ENCODE peak calls at places on chromosome 5, in seven cellular contexts. Q is HCT116, K is K562, Z is Panc1, Y is SK-N-SH, F is HepG2, C is HL-60. M is an unnamed sample.

GRCh38 chr5:39207628-39208027 is 11.7 kb downstream of the FYB1 start:
- DNase-seq in Q (no peak), K (no peak), Z (no peak), Y (no peak), F (no peak), C (no peak), M (no peak)

GRCh38 chr5:109485030-109485429 is 75.3 kb upstream of the PJA2 start:
- DNase-seq in Q (no peak), K (peak), Z (no peak), Y (peak), F (peak), C (no peak), M (no peak)

GRCh38 chr5:83567741-83568530 is 96.4 kb downstream of the VCAN start:
- DNase-seq in Q (no peak), K (no peak), Z (no peak), Y (no peak), F (peak), C (no peak), M (no peak)

GRCh38 chr5:175873090-175873454 is 1.7 kb downstream of the CPLX2 start:
- DNase-seq in Q (no peak), K (peak), Z (no peak), Y (peak), F (peak), C (no peak), M (peak)

GRCh38 chr5:87103616-87104287 is 163.9 kb upstream of the RASA1 start:
- DNase-seq in Q (no peak), K (no peak), Z (no peak), Y (no peak), F (no peak), C (no peak), M (no peak)

GRCh38 chr5:173757817-173758216 is 130.3 kb upstream of the CPEB4 start:
- DNase-seq in Q (no peak), K (no peak), Z (no peak), Y (peak), F (no peak), C (no peak), M (no peak)

GRCh38 chr5:59666709-59667108 is 226.8 kb downstream of the PDE4D start:
- DNase-seq in Q (no peak), K (no peak), Z (no peak), Y (no peak), F (no peak), C (no peak), M (no peak)

GRCh38 chr5:95738069-95738468 is 6.9 kb downstream of the RHOBTB3 start:
- DNase-seq in Q (no peak), K (no peak), Z (no peak), Y (no peak), F (no peak), C (no peak), M (no peak)

GRCh38 chr5:135246605-135246922 is 152.5 kb downstream of the MACROH2A1 start:
- DNase-seq in Q (no peak), K (no peak), Z (no peak), Y (no peak), F (no peak), C (no peak), M (no peak)

GRCh38 chr5:135108569-135108968 is 74.5 kb upstream of the PITX1 start:
- DNase-seq in Q (no peak), K (no peak), Z (no peak), Y (no peak), F (no peak), C (no peak), M (no peak)

GRCh38 chr5:156128026-156128425 is 198.9 kb upstream of the SGCD start:
- DNase-seq in Q (no peak), K (no peak), Z (no peak), Y (no peak), F (no peak), C (no peak), M (no peak)

GRCh38 chr5:150361301-150361700 is 3.8 kb downstream of the TCOF1 start:
- DNase-seq in Q (no peak), K (no peak), Z (no peak), Y (no peak), F (no peak), C (no peak), M (no peak)

GRCh38 chr5:89179761-89180160 is 296.8 kb upstream of the MEF2C start:
- DNase-seq in Q (no peak), K (no peak), Z (no peak), Y (no peak), F (no peak), C (no peak), M (no peak)

GRCh38 chr5:89181546-89181945 is 298.6 kb upstream of the MEF2C start:
- DNase-seq in Q (no peak), K (no peak), Z (no peak), Y (no peak), F (no peak), C (no peak), M (no peak)

GRCh38 chr5:89173528-89173927 is 290.5 kb upstream of the MEF2C start:
- DNase-seq in Q (no peak), K (no peak), Z (no peak), Y (no peak), F (no peak), C (no peak), M (no peak)

GRCh38 chr5:89178576-89178975 is 295.6 kb upstream of the MEF2C start:
- DNase-seq in Q (no peak), K (no peak), Z (no peak), Y (no peak), F (no peak), C (no peak), M (no peak)
- TF ChIP-seq REST in Q (no peak), K (no peak), Z (no peak), Y (no peak), F (no peak), C (no peak), M (no peak)

GRCh38 chr5:62282951-62283446 is 23.0 kb upstream of the KIF2A start:
- DNase-seq in Q (no peak), K (no peak), Z (no peak), Y (no peak), F (no peak), C (no peak), M (no peak)
- TF ChIP-seq POLR2AphosphoS5 in Q (no peak), K (no peak), Z (no peak), Y (no peak), F (no peak), C (no peak), M (no peak)

GRCh38 chr5:169580964-169581363 is 2.6 kb upstream of the SPDL1 start:
- DNase-seq in Q (no peak), K (no peak), Z (no peak), Y (no peak), F (no peak), C (no peak), M (no peak)

GRCh38 chr5:169583424-169584215 is at the start of gene SPDL1:
- DNase-seq in Q (peak), K (peak), Z (peak), Y (peak), F (peak), C (peak), M (peak)

GRCh38 chr5:169583101-169583423 is 511 bp upstream of the SPDL1 start:
- DNase-seq in Q (no peak), K (no peak), Z (no peak), Y (no peak), F (peak), C (no peak), M (no peak)

GRCh38 chr5:169581580-169582227 is 1.9 kb upstream of the SPDL1 start:
- DNase-seq in Q (peak), K (peak), Z (peak), Y (peak), F (peak), C (no peak), M (peak)

GRCh38 chr5:169584998-169585451 is 1.5 kb downstream of the SPDL1 start:
- DNase-seq in Q (no peak), K (peak), Z (no peak), Y (peak), F (no peak), C (no peak), M (no peak)
- H3K4me3 ChIP-seq in Q (peak), K (peak), Z (peak), Y (peak), F (no peak), C (peak), M (peak)

GRCh38 chr5:73022480-73023169 is 66.8 kb downstream of the FCHO2 start:
- DNase-seq in Q (no peak), K (no peak), Z (no peak), Y (no peak), F (peak), C (no peak), M (no peak)
- TF ChIP-seq REST in Q (no peak), K (no peak), Z (no peak), Y (no peak), F (no peak), C (no peak), M (no peak)

GRCh38 chr5:130555429-130555828 is 609.6 kb downstream of the HINT1 start:
- DNase-seq in Q (no peak), K (no peak), Z (no peak), Y (no peak), F (no peak), C (no peak), M (peak)
- TF ChIP-seq POLR2AphosphoS5 in Q (no peak), K (no peak), Z (no peak), Y (no peak), F (no peak), C (no peak), M (no peak)

DNA sequence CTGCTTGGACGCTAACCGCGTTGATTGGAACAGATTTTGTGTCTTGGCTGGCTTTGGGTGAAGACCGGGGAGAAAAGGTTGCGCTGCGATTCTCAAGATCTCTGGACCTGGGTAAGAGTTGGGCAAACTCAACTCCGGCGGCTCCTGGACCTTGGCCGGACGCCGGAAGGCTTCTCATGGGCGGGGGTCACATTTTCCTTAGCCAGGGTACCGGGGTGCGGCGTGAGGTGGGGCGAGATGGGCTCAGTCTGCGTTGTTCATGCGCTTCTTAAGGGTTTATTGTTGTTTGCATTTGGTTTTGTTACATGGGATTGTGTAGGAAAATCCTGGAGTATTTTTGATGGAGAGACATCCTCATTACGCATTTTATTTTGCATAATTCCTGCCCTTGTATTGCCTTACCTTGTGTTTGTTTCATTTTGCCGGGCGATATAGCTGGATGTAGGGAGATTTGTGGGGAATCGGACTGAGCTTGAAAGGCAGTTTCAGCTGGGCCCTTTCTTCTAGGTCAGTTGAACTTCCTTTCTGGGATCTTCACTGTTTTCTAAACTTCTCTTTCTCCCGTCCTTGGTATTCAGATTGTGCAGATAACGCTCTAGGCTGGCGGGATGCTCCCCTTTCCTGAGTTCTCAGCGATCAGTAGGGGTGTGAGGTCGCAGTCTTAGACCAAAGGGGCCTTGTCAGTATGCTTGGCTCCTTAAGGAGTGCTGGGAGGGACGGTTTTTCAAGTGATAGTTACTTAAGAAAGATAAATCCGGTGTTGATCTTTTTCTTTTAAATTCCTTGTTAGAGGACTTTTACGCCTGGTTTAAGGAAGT is 559 bp downstream of the MEGF10 start:
- DNase-seq in Q (no peak), K (no peak), Z (no peak), Y (peak), F (no peak), C (no peak), M (peak)
- H3K4me3 ChIP-seq in Q (no peak), K (no peak), Z (no peak), Y (peak), F (no peak), C (no peak), M (peak)

DNA sequence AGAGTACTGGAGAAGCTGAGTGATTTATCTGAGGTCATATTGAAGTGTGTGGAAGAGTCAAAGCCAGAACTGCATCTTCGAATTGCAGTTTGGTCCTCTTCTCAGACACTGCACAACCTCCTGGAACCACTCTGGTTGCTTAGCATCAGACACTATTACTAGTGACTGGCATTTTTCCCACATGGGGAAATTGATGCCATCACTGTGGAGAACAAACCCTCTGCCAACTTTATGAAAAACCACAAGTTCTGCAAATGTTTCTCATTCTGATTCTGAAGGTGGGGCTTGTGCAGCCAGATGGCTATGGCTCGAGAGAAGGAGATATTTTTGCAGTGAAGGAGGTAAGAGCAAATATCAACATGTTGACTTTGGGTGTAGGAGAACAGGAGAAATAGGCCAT is 67.2 kb downstream of the KCTD16 start:
- DNase-seq in Q (no peak), K (no peak), Z (no peak), Y (no peak), F (no peak), C (no peak), M (no peak)
- TF ChIP-seq REST in Q (no peak), K (no peak), Z (no peak), Y (no peak), F (no peak), C (no peak), M (no peak)

M was measured in GM23338.